ENCODE peak calls at places on chromosomes 3 and 15, in eight cellular contexts. One of them, this sample, is unnamed.

GRCh38 chr3:132803889-132804288 is 81.7 kb upstream of the NPHP3 start:
- DNase-seq in RWPE2: no peak
- DNase-seq in testis: no peak
- DNase-seq in fibroblast of pulmonary artery: no peak
- DNase-seq in dorsolateral prefrontal cortex: no peak
- DNase-seq in mammary epithelial cell: peak
- DNase-seq in endothelial cell of umbilical vein: no peak
- DNase-seq in H1: peak
- DNase-seq in this sample: no peak

GRCh38 chr3:101676219-101676764 is 640 bp downstream of the ZBTB11 start:
- DNase-seq in endothelial cell of umbilical vein: peak
- DNase-seq in dorsolateral prefrontal cortex: peak
- DNase-seq in fibroblast of pulmonary artery: peak
- DNase-seq in H1: peak
- DNase-seq in testis: peak
- DNase-seq in RWPE2: peak
- DNase-seq in mammary epithelial cell: peak
- DNase-seq in this sample: peak

GRCh38 chr3:21781371-21781770 is 30.4 kb upstream of the ZNF385D start:
- DNase-seq in mammary epithelial cell: no peak
- DNase-seq in fibroblast of pulmonary artery: peak
- DNase-seq in testis: no peak
- DNase-seq in dorsolateral prefrontal cortex: no peak
- DNase-seq in RWPE2: no peak
- DNase-seq in endothelial cell of umbilical vein: peak
- DNase-seq in H1: no peak
- DNase-seq in this sample: no peak

GRCh38 chr3:171200052-171201029 is 173.8 kb upstream of the SLC2A2 start:
- DNase-seq in testis: no peak
- DNase-seq in dorsolateral prefrontal cortex: no peak
- DNase-seq in fibroblast of pulmonary artery: no peak
- DNase-seq in mammary epithelial cell: no peak
- DNase-seq in endothelial cell of umbilical vein: peak
- DNase-seq in RWPE2: no peak
- DNase-seq in H1: no peak
- DNase-seq in this sample: no peak

GRCh38 chr3:38551026-38551832 is 55.1 kb downstream of the EXOG start:
- DNase-seq in mammary epithelial cell: no peak
- DNase-seq in RWPE2: no peak
- DNase-seq in dorsolateral prefrontal cortex: no peak
- DNase-seq in testis: no peak
- DNase-seq in endothelial cell of umbilical vein: no peak
- DNase-seq in H1: no peak
- DNase-seq in fibroblast of pulmonary artery: no peak
- DNase-seq in this sample: no peak

GRCh38 chr15:64620991-64621495 is 154.3 kb downstream of the RBPMS2 start:
- DNase-seq in dorsolateral prefrontal cortex: no peak
- DNase-seq in mammary epithelial cell: no peak
- DNase-seq in testis: no peak
- DNase-seq in fibroblast of pulmonary artery: no peak
- DNase-seq in H1: no peak
- DNase-seq in endothelial cell of umbilical vein: no peak
- DNase-seq in RWPE2: no peak
- DNase-seq in this sample: no peak

GRCh38 chr3:194344012-194344411 is 7.1 kb downstream of the CPN2 start:
- DNase-seq in dorsolateral prefrontal cortex: peak
- DNase-seq in fibroblast of pulmonary artery: peak
- DNase-seq in endothelial cell of umbilical vein: peak
- DNase-seq in H1: peak
- DNase-seq in testis: peak
- DNase-seq in RWPE2: no peak
- DNase-seq in mammary epithelial cell: peak
- DNase-seq in this sample: no peak

GRCh38 chr3:181691951-181692849 is 19.5 kb upstream of the SOX2 start:
- DNase-seq in fibroblast of pulmonary artery: no peak
- DNase-seq in H1: no peak
- DNase-seq in dorsolateral prefrontal cortex: no peak
- DNase-seq in RWPE2: no peak
- DNase-seq in endothelial cell of umbilical vein: no peak
- DNase-seq in mammary epithelial cell: no peak
- DNase-seq in testis: no peak
- DNase-seq in this sample: no peak

GRCh38 chr15:74134387-74135027 is 4.1 kb downstream of the ISLR2 start:
- DNase-seq in mammary epithelial cell: no peak
- DNase-seq in endothelial cell of umbilical vein: peak
- DNase-seq in fibroblast of pulmonary artery: no peak
- DNase-seq in testis: peak
- DNase-seq in RWPE2: peak
- DNase-seq in dorsolateral prefrontal cortex: no peak
- DNase-seq in H1: peak
- DNase-seq in this sample: no peak

GRCh38 chr3:160129459-160130061 is 95.7 kb upstream of the C3orf80 start:
- DNase-seq in dorsolateral prefrontal cortex: no peak
- DNase-seq in H1: no peak
- DNase-seq in RWPE2: no peak
- DNase-seq in endothelial cell of umbilical vein: peak
- DNase-seq in testis: no peak
- DNase-seq in mammary epithelial cell: peak
- DNase-seq in fibroblast of pulmonary artery: peak
- DNase-seq in this sample: peak

GRCh38 chr3:95911767-95912166 is 902.6 kb upstream of the EPHA6 start:
- DNase-seq in fibroblast of pulmonary artery: no peak
- DNase-seq in endothelial cell of umbilical vein: no peak
- DNase-seq in H1: no peak
- DNase-seq in mammary epithelial cell: no peak
- DNase-seq in testis: no peak
- DNase-seq in dorsolateral prefrontal cortex: no peak
- DNase-seq in RWPE2: no peak
- DNase-seq in this sample: no peak

GRCh38 chr15:97196066-97197027 is 764.2 kb upstream of the ARRDC4 start:
- DNase-seq in endothelial cell of umbilical vein: no peak
- DNase-seq in RWPE2: no peak
- DNase-seq in H1: peak
- DNase-seq in testis: no peak
- DNase-seq in fibroblast of pulmonary artery: no peak
- DNase-seq in mammary epithelial cell: no peak
- DNase-seq in dorsolateral prefrontal cortex: no peak
- DNase-seq in this sample: no peak

GRCh38 chr3:9812870-9813483 is 2.9 kb downstream of the TTLL3 start:
- DNase-seq in mammary epithelial cell: no peak
- DNase-seq in endothelial cell of umbilical vein: no peak
- DNase-seq in H1: no peak
- DNase-seq in testis: no peak
- DNase-seq in fibroblast of pulmonary artery: no peak
- DNase-seq in RWPE2: no peak
- DNase-seq in dorsolateral prefrontal cortex: no peak
- DNase-seq in this sample: no peak

GRCh38 chr3:51959651-51960050 is 4.5 kb downstream of the GPR62 start:
- DNase-seq in endothelial cell of umbilical vein: no peak
- DNase-seq in RWPE2: no peak
- DNase-seq in H1: no peak
- DNase-seq in fibroblast of pulmonary artery: no peak
- DNase-seq in mammary epithelial cell: no peak
- DNase-seq in dorsolateral prefrontal cortex: no peak
- DNase-seq in testis: no peak
- DNase-seq in this sample: no peak

GRCh38 chr3:183532620-183533409 is 22.7 kb downstream of the KLHL6 start:
- DNase-seq in mammary epithelial cell: no peak
- DNase-seq in endothelial cell of umbilical vein: no peak
- DNase-seq in fibroblast of pulmonary artery: no peak
- DNase-seq in RWPE2: no peak
- DNase-seq in testis: no peak
- DNase-seq in H1: no peak
- DNase-seq in dorsolateral prefrontal cortex: no peak
- DNase-seq in this sample: no peak

DNA sequence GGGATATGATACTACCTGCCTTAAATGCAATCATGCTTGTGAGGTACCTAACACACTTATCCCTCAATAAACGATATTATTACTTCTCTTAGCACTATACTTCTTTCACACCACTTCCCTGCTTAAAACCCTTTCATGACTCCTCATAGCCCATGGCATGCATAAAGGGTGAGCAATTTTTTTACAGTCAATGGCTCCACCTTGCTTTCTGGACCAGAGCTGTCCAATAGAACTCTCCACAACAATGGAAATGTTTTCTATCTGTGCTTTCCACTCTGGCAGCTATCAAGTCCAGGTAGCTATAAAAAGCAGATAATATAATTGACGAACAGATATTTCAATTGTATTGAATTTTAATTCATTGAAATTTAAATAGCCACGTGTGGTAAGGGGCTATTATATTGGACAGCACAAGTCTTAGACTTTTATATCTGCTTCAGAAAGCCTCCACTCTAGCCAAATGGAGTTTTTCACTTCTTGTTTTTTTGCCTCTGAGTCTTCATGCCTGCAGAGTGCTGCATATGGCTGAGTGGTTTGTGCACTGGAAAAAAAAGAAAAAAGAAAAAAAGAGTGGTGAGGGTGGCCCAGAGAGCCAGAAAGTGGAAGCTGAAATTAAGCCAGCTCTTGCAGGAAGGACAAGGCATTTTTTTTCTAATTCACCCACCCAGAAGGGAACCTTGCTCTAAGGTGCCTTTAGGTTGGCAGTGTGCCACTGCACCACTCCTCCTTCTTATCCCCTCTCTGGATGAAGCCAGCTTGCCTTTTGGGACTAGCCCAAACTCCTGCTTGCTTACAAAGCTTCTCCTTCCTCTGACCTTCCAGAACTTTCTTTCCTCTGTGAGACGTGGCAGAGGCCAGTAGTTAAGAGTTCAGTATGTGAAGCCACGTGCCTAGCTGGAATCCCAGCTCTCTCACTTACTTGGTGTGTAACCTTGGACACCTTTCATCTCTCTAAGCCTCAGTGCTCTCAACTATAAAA is 239.0 kb upstream of the LRTM1 start:
- DNase-seq in mammary epithelial cell: no peak
- DNase-seq in dorsolateral prefrontal cortex: no peak
- DNase-seq in endothelial cell of umbilical vein: no peak
- DNase-seq in testis: no peak
- DNase-seq in H1: no peak
- DNase-seq in fibroblast of pulmonary artery: no peak
- DNase-seq in RWPE2: no peak
- DNase-seq in this sample: no peak
- TF ChIP-seq CTCF in mammary epithelial cell: no peak
- TF ChIP-seq CTCF in dorsolateral prefrontal cortex: no peak
- TF ChIP-seq CTCF in endothelial cell of umbilical vein: no peak
- TF ChIP-seq CTCF in testis: no peak
- TF ChIP-seq CTCF in H1: no peak
- TF ChIP-seq CTCF in fibroblast of pulmonary artery: no peak
- TF ChIP-seq CTCF in RWPE2: no peak
- TF ChIP-seq CTCF in this sample: no peak

DNA sequence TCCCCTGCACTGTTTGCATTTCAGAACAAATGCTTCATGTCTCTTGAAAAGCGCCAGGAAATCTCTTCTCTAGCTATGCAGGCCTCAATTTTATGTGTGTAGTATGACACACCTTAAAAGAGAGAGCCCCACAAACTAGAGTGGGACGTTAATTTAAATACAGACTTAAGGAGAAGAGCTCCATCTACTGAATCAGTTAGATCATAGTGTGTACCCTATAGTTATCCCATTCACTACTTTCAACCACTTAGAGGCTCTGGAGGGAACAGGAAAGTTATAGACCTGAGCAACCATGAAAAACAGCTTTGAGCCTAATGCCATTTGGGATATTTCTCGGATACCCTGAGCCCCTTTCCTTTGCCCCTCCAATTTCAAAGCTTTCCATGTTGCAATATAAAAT is 153.7 kb downstream of the TIGIT start:
- DNase-seq in mammary epithelial cell: peak
- DNase-seq in RWPE2: no peak
- DNase-seq in endothelial cell of umbilical vein: no peak
- DNase-seq in fibroblast of pulmonary artery: no peak
- DNase-seq in dorsolateral prefrontal cortex: no peak
- DNase-seq in H1: no peak
- DNase-seq in testis: no peak
- DNase-seq in this sample: no peak
- TF ChIP-seq CTCF in mammary epithelial cell: peak
- TF ChIP-seq CTCF in RWPE2: peak
- TF ChIP-seq CTCF in endothelial cell of umbilical vein: no peak
- TF ChIP-seq CTCF in fibroblast of pulmonary artery: no peak
- TF ChIP-seq CTCF in dorsolateral prefrontal cortex: no peak
- TF ChIP-seq CTCF in H1: no peak
- TF ChIP-seq CTCF in testis: no peak
- TF ChIP-seq CTCF in this sample: peak

DNA sequence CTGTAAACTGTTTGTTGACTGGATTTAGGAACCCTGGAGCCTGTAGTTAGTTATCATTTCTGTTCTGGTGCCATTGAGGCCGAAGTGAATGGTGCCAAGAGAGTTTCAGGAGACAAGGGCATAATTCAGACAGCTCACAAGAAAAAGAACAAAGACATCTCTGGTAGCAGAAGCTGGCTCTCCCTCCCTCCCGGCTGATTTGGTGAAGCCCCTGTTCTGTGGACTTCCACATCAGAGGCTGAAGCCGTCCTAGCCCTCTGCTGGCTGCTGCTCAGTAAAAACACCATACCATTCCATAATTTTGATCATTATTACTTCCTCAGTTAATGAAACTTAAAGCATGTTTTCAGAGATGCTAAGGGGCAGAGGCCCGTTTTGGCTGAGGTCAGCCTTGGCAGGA is 381.2 kb upstream of the WNT5A start:
- DNase-seq in mammary epithelial cell: no peak
- DNase-seq in testis: no peak
- DNase-seq in fibroblast of pulmonary artery: no peak
- DNase-seq in endothelial cell of umbilical vein: no peak
- DNase-seq in H1: no peak
- DNase-seq in RWPE2: no peak
- DNase-seq in dorsolateral prefrontal cortex: peak
- DNase-seq in this sample: no peak
- TF ChIP-seq CTCF in mammary epithelial cell: no peak
- TF ChIP-seq CTCF in testis: no peak
- TF ChIP-seq CTCF in fibroblast of pulmonary artery: no peak
- TF ChIP-seq CTCF in endothelial cell of umbilical vein: no peak
- TF ChIP-seq CTCF in H1: peak
- TF ChIP-seq CTCF in RWPE2: no peak
- TF ChIP-seq CTCF in dorsolateral prefrontal cortex: no peak
- TF ChIP-seq CTCF in this sample: no peak

GRCh38 chr15:41899854-41900442 is 6.1 kb upstream of the SPTBN5 start:
- DNase-seq in dorsolateral prefrontal cortex: no peak
- DNase-seq in endothelial cell of umbilical vein: no peak
- DNase-seq in H1: no peak
- DNase-seq in fibroblast of pulmonary artery: no peak
- DNase-seq in testis: no peak
- DNase-seq in RWPE2: no peak
- DNase-seq in mammary epithelial cell: no peak
- DNase-seq in this sample: no peak
- TF ChIP-seq CTCF in dorsolateral prefrontal cortex: no peak
- TF ChIP-seq CTCF in endothelial cell of umbilical vein: no peak
- TF ChIP-seq CTCF in H1: no peak
- TF ChIP-seq CTCF in fibroblast of pulmonary artery: no peak
- TF ChIP-seq CTCF in testis: no peak
- TF ChIP-seq CTCF in RWPE2: no peak
- TF ChIP-seq CTCF in mammary epithelial cell: no peak
- TF ChIP-seq CTCF in this sample: no peak

This sample was measured in GM12864.